ENCODE peak calls at places on chromosome 13, in eight cellular contexts. V, R, F, E, G, I, J and S are unnamed samples.

GRCh38 chr13:36571444-36571843 is 102.4 kb upstream of the SERTM1 start:
- DNase-seq in V (no peak), J (no peak), E (no peak), I (no peak), F (no peak), R (no peak), G (no peak), S (no peak)

GRCh38 chr13:77381059-77381458 is 54.2 kb upstream of the MYCBP2 start:
- DNase-seq in J (no peak), E (no peak), F (no peak), V (no peak), I (no peak), R (no peak), G (no peak), S (no peak)

GRCh38 chr13:105196052-105196451 is 1339.4 kb downstream of the EFNB2 start:
- DNase-seq in V (no peak), E (peak; percentile 87), I (no peak), G (no peak), R (no peak), J (peak; percentile 94), F (peak; percentile 53), S (peak; percentile 88)

GRCh38 chr13:35684432-35684831 is 207.9 kb upstream of the MAB21L1 start:
- DNase-seq in G (no peak), J (no peak), F (no peak), I (no peak), V (no peak), E (no peak), R (no peak), S (no peak)

GRCh38 chr13:47463726-47464125 is 537.3 kb downstream of the SUCLA2 start:
- DNase-seq in F (peak; percentile 90), E (no peak), J (peak; percentile 72), V (no peak), I (no peak), G (no peak), R (no peak), S (no peak)

GRCh38 chr13:21672811-21673591 is 2.1 kb downstream of the FGF9 start:
- DNase-seq in E (no peak), F (peak; percentile 21), J (no peak), V (no peak), G (peak; percentile 70), R (no peak), I (no peak), S (no peak)

GRCh38 chr13:91804724-91805123 is 406.3 kb downstream of the GPC5 start:
- DNase-seq in J (no peak), F (no peak), R (no peak), V (no peak), E (no peak), I (no peak), G (no peak), S (no peak)

GRCh38 chr13:67278230-67278629 is 48.1 kb upstream of the PCDH9 start:
- DNase-seq in I (no peak), J (peak; percentile 98), R (no peak), V (no peak), G (no peak), F (no peak), E (no peak), S (no peak)